ENCODE peak calls at places on chromosomes 2 and 18, in four cellular contexts. W, C, A and F are unnamed samples.

GRCh38 chr18:34223164-34223892 is 1.4 kb downstream of the NOL4 start:
- DNase-seq in W (peak), C (no peak), A (no peak), F (peak)

GRCh38 chr2:215685218-215685962 is 249.5 kb upstream of the FN1 start:
- DNase-seq in W (no peak), C (no peak), A (no peak), F (no peak)

GRCh38 chr18:55764382-55764781 is 176.4 kb upstream of the TCF4 start:
- DNase-seq in W (no peak), C (no peak), A (no peak), F (no peak)

GRCh38 chr18:57898506-57899124 is 95.5 kb upstream of the ATP8B1 start:
- DNase-seq in W (no peak), C (no peak), A (no peak), F (peak)

GRCh38 chr2:186733414-186733813 is 39.6 kb downstream of the FAM171B start:
- DNase-seq in W (no peak), C (no peak), A (no peak), F (no peak)

GRCh38 chr2:96259497-96259921 is 6.3 kb downstream of the TMEM127 start:
- DNase-seq in W (no peak), C (peak), A (no peak), F (no peak)

GRCh38 chr2:11658208-11658607 is 11.8 kb downstream of the NTSR2 start:
- DNase-seq in W (no peak), C (no peak), A (no peak), F (peak)

GRCh38 chr18:79877163-79878091 is 74.0 kb downstream of the SLC66A2 start:
- DNase-seq in W (no peak), C (no peak), A (no peak), F (no peak)

GRCh38 chr2:49251251-49251650 is 96.9 kb upstream of the FSHR start:
- DNase-seq in W (no peak), C (no peak), A (no peak), F (no peak)

GRCh38 chr2:237440819-237441281 is 26.9 kb upstream of the COL6A3 start:
- DNase-seq in W (no peak), C (no peak), A (no peak), F (no peak)

GRCh38 chr2:26901326-26902183 is 53.6 kb downstream of the DPYSL5 start:
- DNase-seq in W (no peak), C (no peak), A (no peak), F (no peak)

GRCh38 chr2:13968811-13969210 is 663.7 kb upstream of the LRATD1 start:
- DNase-seq in W (no peak), C (no peak), A (no peak), F (no peak)

GRCh38 chr18:79567481-79568147 is 112.0 kb upstream of the CTDP1 start:
- DNase-seq in W (peak), C (no peak), A (no peak), F (peak)

GRCh38 chr2:28477645-28478044 is 18.2 kb upstream of the PLB1 start:
- DNase-seq in W (no peak), C (no peak), A (no peak), F (no peak)

GRCh38 chr2:125667630-125668029 is 988.3 kb upstream of the GYPC start:
- DNase-seq in W (no peak), C (no peak), A (no peak), F (no peak)

GRCh38 chr2:163348843-163349395 is 386.9 kb downstream of the FIGN start:
- DNase-seq in W (peak), C (peak), A (peak), F (peak)

GRCh38 chr2:163607630-163608029 is 128.2 kb downstream of the FIGN start:
- DNase-seq in W (no peak), C (no peak), A (no peak), F (no peak)

GRCh38 chr2:57497489-57498096 is 549.0 kb upstream of the VRK2 start:
- DNase-seq in W (peak), C (peak), A (peak), F (peak)

GRCh38 chr2:236636714-236637485 is 67.3 kb downstream of the ACKR3 start:
- DNase-seq in W (no peak), C (no peak), A (no peak), F (no peak)

GRCh38 chr2:99085400-99085799 is 56.1 kb upstream of the C2orf15 start:
- DNase-seq in W (no peak), C (no peak), A (no peak), F (peak)
- TF ChIP-seq CTCF in W (no peak), C (peak), A (peak), F (peak)

GRCh38 chr2:72112981-72113846 is 34.4 kb downstream of the CYP26B1 start:
- DNase-seq in W (no peak), C (no peak), A (no peak), F (no peak)
- TF ChIP-seq CTCF in W (no peak), C (no peak), A (no peak), F (no peak)

GRCh38 chr2:181253438-181253837 is 203.7 kb upstream of the ITGA4 start:
- DNase-seq in W (no peak), C (no peak), A (no peak), F (no peak)
- TF ChIP-seq CTCF in W (no peak), C (no peak), A (no peak), F (no peak)

GRCh38 chr2:15646661-15647060 is 55.0 kb downstream of the DDX1 start:
- DNase-seq in W (no peak), C (no peak), A (no peak), F (no peak)

GRCh38 chr2:15649556-15650255 is 58.0 kb downstream of the DDX1 start:
- DNase-seq in W (no peak), C (no peak), A (no peak), F (no peak)

GRCh38 chr2:15648593-15649525 is 57.2 kb downstream of the DDX1 start:
- DNase-seq in W (no peak), C (no peak), A (no peak), F (no peak)

GRCh38 chr2:15645720-15646385 is 54.2 kb downstream of the DDX1 start:
- DNase-seq in W (no peak), C (no peak), A (no peak), F (no peak)

GRCh38 chr2:15647622-15648590 is 56.2 kb downstream of the DDX1 start:
- DNase-seq in W (no peak), C (no peak), A (no peak), F (no peak)
- TF ChIP-seq CTCF in W (no peak), C (no peak), A (no peak), F (no peak)

GRCh38 chr2:24456610-24457556 is 34.2 kb upstream of the NCOA1 start:
- DNase-seq in W (no peak), C (no peak), A (peak), F (peak)

GRCh38 chr2:24459224-24459799 is 31.7 kb upstream of the NCOA1 start:
- DNase-seq in W (no peak), C (no peak), A (no peak), F (no peak)

GRCh38 chr2:24457730-24458129 is 33.3 kb upstream of the NCOA1 start:
- DNase-seq in W (no peak), C (no peak), A (no peak), F (no peak)

GRCh38 chr2:24463271-24463670 is 27.8 kb upstream of the NCOA1 start:
- DNase-seq in W (no peak), C (no peak), A (no peak), F (no peak)

GRCh38 chr2:24461685-24462084 is 29.4 kb upstream of the NCOA1 start:
- DNase-seq in W (no peak), C (no peak), A (no peak), F (no peak)
- TF ChIP-seq CTCF in W (no peak), C (no peak), A (no peak), F (no peak)

DNA sequence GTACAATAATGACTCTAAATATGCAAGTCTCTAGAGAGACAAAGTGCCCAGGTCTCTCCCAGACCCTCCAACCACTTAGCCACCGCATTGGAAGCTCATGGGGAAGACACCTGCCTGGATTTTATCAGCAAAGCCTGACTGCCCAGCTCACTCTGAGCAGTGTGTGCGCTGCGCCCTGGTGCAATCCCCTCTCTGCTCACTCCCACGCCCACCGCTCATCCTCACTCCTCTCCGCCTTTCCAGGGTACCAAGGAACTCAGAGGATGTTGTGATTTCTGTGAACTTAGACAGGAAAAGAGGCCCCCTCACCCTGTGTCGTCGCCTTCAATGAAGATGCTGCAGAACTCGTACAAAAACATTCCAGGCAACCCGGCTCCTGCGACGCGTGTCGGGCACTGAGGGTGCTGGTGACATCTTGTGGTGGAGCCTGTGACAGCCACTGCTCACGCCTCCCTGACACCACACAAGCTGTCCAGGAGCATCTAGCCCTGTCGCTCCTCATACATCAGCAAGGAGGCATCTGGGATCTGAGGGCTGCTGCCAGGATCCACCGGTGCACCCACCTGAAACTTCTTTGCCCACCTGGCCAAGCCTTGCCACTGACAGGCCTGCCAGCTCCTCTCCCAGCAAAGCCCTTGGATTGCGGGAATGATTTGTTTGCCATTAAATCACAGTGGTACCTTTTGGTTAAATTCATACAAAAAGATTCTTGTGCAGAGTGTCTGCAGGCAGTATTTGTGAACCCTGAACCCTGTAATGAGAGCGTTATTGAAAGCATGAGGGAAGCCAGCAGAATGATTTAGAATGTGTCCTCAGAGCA is 220.4 kb downstream of the ZNF516 start:
- DNase-seq in W (peak), C (peak), A (peak), F (no peak)
- TF ChIP-seq CTCF in W (no peak), C (no peak), A (peak), F (peak)